ENCODE peak calls at places on chromosomes 6 and 20, in eight cellular contexts. One of them, this sample, is unnamed.

GRCh38 chr20:21661488-21662055 is 43.9 kb upstream of the PAX1 start:
- DNase-seq in stomach: no peak
- DNase-seq in GM12892: no peak
- DNase-seq in ovary: no peak
- DNase-seq in HepG2: no peak
- DNase-seq in HCT116: no peak
- DNase-seq in heart left ventricle: no peak
- DNase-seq in A549: no peak
- DNase-seq in this sample: no peak

GRCh38 chr20:32888636-32889035 is 29.9 kb downstream of the EFCAB8 start:
- DNase-seq in HCT116: no peak
- DNase-seq in stomach: no peak
- DNase-seq in HepG2: no peak
- DNase-seq in GM12892: no peak
- DNase-seq in A549: no peak
- DNase-seq in heart left ventricle: no peak
- DNase-seq in ovary: no peak
- DNase-seq in this sample: no peak

GRCh38 chr6:2795960-2796359 is 30.8 kb downstream of the WRNIP1 start:
- DNase-seq in heart left ventricle: no peak
- DNase-seq in HCT116: no peak
- DNase-seq in stomach: no peak
- DNase-seq in HepG2: no peak
- DNase-seq in GM12892: no peak
- DNase-seq in ovary: no peak
- DNase-seq in A549: no peak
- DNase-seq in this sample: no peak

GRCh38 chr6:142746524-142746923 is 198.5 kb downstream of the HIVEP2 start:
- DNase-seq in HCT116: no peak
- DNase-seq in ovary: no peak
- DNase-seq in stomach: no peak
- DNase-seq in heart left ventricle: no peak
- DNase-seq in GM12892: no peak
- DNase-seq in HepG2: peak
- DNase-seq in A549: peak
- DNase-seq in this sample: no peak

GRCh38 chr6:108302371-108302770 is 7.5 kb downstream of the AFG1L start:
- DNase-seq in ovary: no peak
- DNase-seq in HCT116: no peak
- DNase-seq in GM12892: no peak
- DNase-seq in heart left ventricle: no peak
- DNase-seq in A549: no peak
- DNase-seq in stomach: no peak
- DNase-seq in HepG2: no peak
- DNase-seq in this sample: no peak

GRCh38 chr20:2799271-2799670 is 1.2 kb downstream of the CPXM1 start:
- DNase-seq in HCT116: no peak
- DNase-seq in HepG2: no peak
- DNase-seq in ovary: no peak
- DNase-seq in stomach: no peak
- DNase-seq in A549: no peak
- DNase-seq in GM12892: no peak
- DNase-seq in heart left ventricle: no peak
- DNase-seq in this sample: no peak

GRCh38 chr20:23143098-23143497 is 57.0 kb upstream of the CD93 start:
- DNase-seq in GM12892: no peak
- DNase-seq in HCT116: peak
- DNase-seq in HepG2: peak
- DNase-seq in heart left ventricle: peak
- DNase-seq in stomach: peak
- DNase-seq in A549: peak
- DNase-seq in ovary: no peak
- DNase-seq in this sample: peak

GRCh38 chr6:138541793-138542481 is 42.6 kb upstream of the NHSL1 start:
- DNase-seq in heart left ventricle: no peak
- DNase-seq in HCT116: no peak
- DNase-seq in HepG2: no peak
- DNase-seq in ovary: no peak
- DNase-seq in A549: no peak
- DNase-seq in stomach: no peak
- DNase-seq in GM12892: no peak
- DNase-seq in this sample: no peak

GRCh38 chr20:9214676-9215075 is 145.8 kb downstream of the PLCB4 start:
- DNase-seq in ovary: no peak
- DNase-seq in HCT116: no peak
- DNase-seq in A549: peak
- DNase-seq in heart left ventricle: no peak
- DNase-seq in HepG2: no peak
- DNase-seq in GM12892: no peak
- DNase-seq in stomach: no peak
- DNase-seq in this sample: no peak

GRCh38 chr20:36145877-36146707 is 8.4 kb upstream of the EPB41L1 start:
- DNase-seq in A549: no peak
- DNase-seq in HepG2: no peak
- DNase-seq in stomach: peak
- DNase-seq in heart left ventricle: peak
- DNase-seq in ovary: no peak
- DNase-seq in HCT116: no peak
- DNase-seq in GM12892: no peak
- DNase-seq in this sample: no peak

GRCh38 chr6:37663016-37663810 is 34.5 kb downstream of the MDGA1 start:
- DNase-seq in HCT116: no peak
- DNase-seq in ovary: no peak
- DNase-seq in stomach: no peak
- DNase-seq in GM12892: no peak
- DNase-seq in A549: no peak
- DNase-seq in HepG2: no peak
- DNase-seq in heart left ventricle: no peak
- DNase-seq in this sample: no peak

GRCh38 chr20:5073154-5074049 is 46.4 kb downstream of the PCNA start:
- DNase-seq in ovary: peak
- DNase-seq in stomach: peak
- DNase-seq in HCT116: peak
- DNase-seq in GM12892: no peak
- DNase-seq in heart left ventricle: peak
- DNase-seq in A549: peak
- DNase-seq in HepG2: peak
- DNase-seq in this sample: peak

GRCh38 chr20:39631557-39631956 is 669.4 kb downstream of the DHX35 start:
- DNase-seq in A549: no peak
- DNase-seq in stomach: no peak
- DNase-seq in HCT116: no peak
- DNase-seq in heart left ventricle: no peak
- DNase-seq in ovary: no peak
- DNase-seq in GM12892: no peak
- DNase-seq in HepG2: no peak
- DNase-seq in this sample: no peak

GRCh38 chr6:37489697-37490336 is 9.9 kb downstream of the CCDC167 start:
- DNase-seq in ovary: peak
- DNase-seq in HepG2: peak
- DNase-seq in HCT116: no peak
- DNase-seq in A549: no peak
- DNase-seq in heart left ventricle: no peak
- DNase-seq in stomach: no peak
- DNase-seq in GM12892: no peak
- DNase-seq in this sample: no peak

GRCh38 chr6:41966961-41967311 is 25.3 kb upstream of the CCND3 start:
- DNase-seq in GM12892: no peak
- DNase-seq in ovary: no peak
- DNase-seq in HCT116: peak
- DNase-seq in A549: peak
- DNase-seq in heart left ventricle: no peak
- DNase-seq in stomach: no peak
- DNase-seq in HepG2: peak
- DNase-seq in this sample: peak

GRCh38 chr6:125747589-125748533 is 1.6 kb upstream of the HEY2 start:
- DNase-seq in heart left ventricle: peak
- DNase-seq in HepG2: no peak
- DNase-seq in A549: no peak
- DNase-seq in ovary: peak
- DNase-seq in stomach: peak
- DNase-seq in HCT116: no peak
- DNase-seq in GM12892: no peak
- DNase-seq in this sample: no peak

GRCh38 chr20:32631916-32632460 is 41.8 kb downstream of the C20orf203 start:
- DNase-seq in stomach: no peak
- DNase-seq in ovary: no peak
- DNase-seq in HCT116: no peak
- DNase-seq in heart left ventricle: no peak
- DNase-seq in A549: no peak
- DNase-seq in GM12892: no peak
- DNase-seq in HepG2: no peak
- DNase-seq in this sample: no peak

GRCh38 chr20:14331671-14332070 is 5.7 kb downstream of the FLRT3 start:
- DNase-seq in stomach: no peak
- DNase-seq in ovary: no peak
- DNase-seq in HCT116: no peak
- DNase-seq in heart left ventricle: no peak
- DNase-seq in A549: no peak
- DNase-seq in HepG2: no peak
- DNase-seq in GM12892: no peak
- DNase-seq in this sample: no peak

GRCh38 chr6:136508701-136509387 is 41.4 kb downstream of the MAP7 start:
- DNase-seq in ovary: no peak
- DNase-seq in A549: no peak
- DNase-seq in HCT116: no peak
- DNase-seq in heart left ventricle: no peak
- DNase-seq in stomach: no peak
- DNase-seq in GM12892: no peak
- DNase-seq in HepG2: no peak
- DNase-seq in this sample: no peak

GRCh38 chr6:9766240-9766915 is 648.5 kb downstream of the TFAP2A start:
- DNase-seq in heart left ventricle: no peak
- DNase-seq in HCT116: peak
- DNase-seq in A549: peak
- DNase-seq in GM12892: no peak
- DNase-seq in stomach: no peak
- DNase-seq in ovary: no peak
- DNase-seq in HepG2: no peak
- DNase-seq in this sample: peak

GRCh38 chr6:170554086-170554887 is at the start of gene TBP:
- DNase-seq in heart left ventricle: peak
- DNase-seq in HepG2: peak
- DNase-seq in HCT116: peak
- DNase-seq in A549: peak
- DNase-seq in stomach: peak
- DNase-seq in ovary: peak
- DNase-seq in GM12892: peak
- DNase-seq in this sample: peak
- TF ChIP-seq POLR2A in heart left ventricle: peak
- TF ChIP-seq POLR2A in HepG2: peak
- TF ChIP-seq POLR2A in HCT116: peak
- TF ChIP-seq POLR2A in A549: peak
- TF ChIP-seq POLR2A in stomach: no peak
- TF ChIP-seq POLR2A in ovary: peak
- TF ChIP-seq POLR2A in GM12892: peak
- TF ChIP-seq POLR2A in this sample: peak

GRCh38 chr6:164911873-164912580 is 397.4 kb downstream of the C6orf118 start:
- DNase-seq in ovary: no peak
- DNase-seq in HCT116: no peak
- DNase-seq in stomach: no peak
- DNase-seq in heart left ventricle: no peak
- DNase-seq in A549: no peak
- DNase-seq in GM12892: no peak
- DNase-seq in HepG2: no peak
- DNase-seq in this sample: no peak
- TF ChIP-seq POLR2A in ovary: no peak
- TF ChIP-seq POLR2A in HCT116: no peak
- TF ChIP-seq POLR2A in stomach: no peak
- TF ChIP-seq POLR2A in heart left ventricle: no peak
- TF ChIP-seq POLR2A in A549: no peak
- TF ChIP-seq POLR2A in GM12892: no peak
- TF ChIP-seq POLR2A in HepG2: no peak
- TF ChIP-seq POLR2A in this sample: no peak

GRCh38 chr6:169934699-169935347 is 183.4 kb downstream of the ERMARD start:
- DNase-seq in A549: no peak
- DNase-seq in HepG2: no peak
- DNase-seq in GM12892: no peak
- DNase-seq in heart left ventricle: no peak
- DNase-seq in stomach: no peak
- DNase-seq in HCT116: no peak
- DNase-seq in ovary: no peak
- DNase-seq in this sample: no peak
- TF ChIP-seq POLR2A in A549: no peak
- TF ChIP-seq POLR2A in HepG2: no peak
- TF ChIP-seq POLR2A in GM12892: no peak
- TF ChIP-seq POLR2A in heart left ventricle: no peak
- TF ChIP-seq POLR2A in stomach: no peak
- TF ChIP-seq POLR2A in HCT116: no peak
- TF ChIP-seq POLR2A in ovary: no peak
- TF ChIP-seq POLR2A in this sample: no peak

DNA sequence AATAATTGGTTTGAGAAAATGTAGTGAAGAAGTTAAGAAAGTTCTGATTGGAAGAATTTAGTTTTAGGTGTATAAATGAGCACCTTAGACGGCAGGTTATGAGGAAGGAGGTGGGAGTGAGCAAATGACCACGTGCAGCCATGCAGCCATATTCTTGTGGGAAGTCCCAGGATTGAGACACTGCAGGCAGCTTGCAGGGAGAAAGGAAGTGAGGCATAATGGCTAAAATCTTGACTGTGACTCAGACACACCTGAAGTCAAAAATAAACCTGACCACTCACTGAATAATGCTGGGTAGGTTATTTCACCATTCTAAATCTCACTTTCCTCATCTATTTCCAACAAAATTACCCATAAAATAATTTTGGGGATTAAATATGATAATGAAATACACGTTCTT is 16.6 kb downstream of the DSE start:
- DNase-seq in heart left ventricle: no peak
- DNase-seq in HepG2: no peak
- DNase-seq in HCT116: peak
- DNase-seq in ovary: no peak
- DNase-seq in GM12892: no peak
- DNase-seq in stomach: no peak
- DNase-seq in A549: peak
- DNase-seq in this sample: no peak
- TF ChIP-seq POLR2A in heart left ventricle: no peak
- TF ChIP-seq POLR2A in HepG2: no peak
- TF ChIP-seq POLR2A in HCT116: no peak
- TF ChIP-seq POLR2A in ovary: no peak
- TF ChIP-seq POLR2A in GM12892: peak
- TF ChIP-seq POLR2A in stomach: no peak
- TF ChIP-seq POLR2A in A549: no peak
- TF ChIP-seq POLR2A in this sample: no peak

DNA sequence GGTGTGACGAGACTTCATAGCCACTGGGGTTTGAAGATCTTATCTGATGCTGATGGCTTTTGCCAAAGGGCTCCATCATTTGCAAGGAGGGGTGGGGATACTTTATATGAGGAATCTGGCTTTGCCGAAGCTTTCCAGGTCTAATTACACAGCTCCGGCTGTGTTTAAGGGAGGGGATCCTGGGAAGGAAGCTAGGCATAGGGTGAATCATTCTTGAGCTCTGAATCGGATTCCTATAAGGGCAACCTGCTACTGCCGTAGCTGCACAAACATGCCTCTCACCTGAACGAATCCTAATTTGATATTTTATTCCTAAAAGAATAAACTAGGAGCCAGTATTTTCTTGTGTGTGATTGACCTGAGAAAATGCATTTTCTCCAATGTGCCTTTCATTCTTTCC is 249.5 kb downstream of the SOD2 start:
- DNase-seq in ovary: no peak
- DNase-seq in HepG2: no peak
- DNase-seq in A549: no peak
- DNase-seq in GM12892: no peak
- DNase-seq in heart left ventricle: no peak
- DNase-seq in stomach: no peak
- DNase-seq in HCT116: no peak
- DNase-seq in this sample: no peak
- TF ChIP-seq POLR2A in ovary: no peak
- TF ChIP-seq POLR2A in HepG2: no peak
- TF ChIP-seq POLR2A in A549: no peak
- TF ChIP-seq POLR2A in GM12892: no peak
- TF ChIP-seq POLR2A in heart left ventricle: no peak
- TF ChIP-seq POLR2A in stomach: no peak
- TF ChIP-seq POLR2A in HCT116: no peak
- TF ChIP-seq POLR2A in this sample: no peak